ENCODE peak calls at places on chromosomes 13 and 19, in five cellular contexts. G, K, S, T and X are unnamed samples.

GRCh38 chr19:8635422-8635821 is 5.0 kb downstream of the NFILZ start:
- DNase-seq in G (no peak), K (no peak), S (no peak), T (peak), X (peak)

GRCh38 chr19:56091751-56092546 is 29.1 kb downstream of the ZNF787 start:
- DNase-seq in G (no peak), K (peak), S (no peak), T (peak), X (no peak)

GRCh38 chr13:22506286-22506685 is 674.5 kb upstream of the SGCG start:
- DNase-seq in G (peak), K (no peak), S (peak), T (no peak), X (no peak)

GRCh38 chr19:42197375-42197817 is 20.1 kb downstream of the DEDD2 start:
- DNase-seq in G (no peak), K (peak), S (no peak), T (no peak), X (no peak)

GRCh38 chr19:982567-983170 is 1.5 kb upstream of the WDR18 start:
- DNase-seq in G (peak), K (peak), S (peak), T (peak), X (peak)

GRCh38 chr19:16076958-16077611 is 790 bp downstream of the TPM4 start:
- DNase-seq in G (no peak), K (no peak), S (no peak), T (peak), X (no peak)

GRCh38 chr13:26784704-26785639 is 24.4 kb upstream of the GPR12 start:
- DNase-seq in G (no peak), K (peak), S (no peak), T (no peak), X (no peak)

GRCh38 chr13:59476376-59476775 is 687.4 kb downstream of the DIAPH3 start:
- DNase-seq in G (peak), K (no peak), S (no peak), T (no peak), X (peak)

GRCh38 chr19:37951816-37952210 is 44.8 kb downstream of the SIPA1L3 start:
- DNase-seq in G (no peak), K (no peak), S (no peak), T (peak), X (no peak)

GRCh38 chr13:74017301-74018092 is 116.7 kb downstream of the KLF12 start:
- DNase-seq in G (no peak), K (no peak), S (no peak), T (no peak), X (no peak)

GRCh38 chr19:33784432-33784831 is 12.2 kb upstream of the KCTD15 start:
- DNase-seq in G (no peak), K (no peak), S (no peak), T (no peak), X (peak)

GRCh38 chr19:46716013-46716671 is 772 bp downstream of the PRKD2 start:
- DNase-seq in G (peak), K (peak), S (no peak), T (no peak), X (no peak)

GRCh38 chr19:7986321-7987083 is 18.9 kb downstream of the ELAVL1 start:
- DNase-seq in G (peak), K (no peak), S (no peak), T (peak), X (peak)

GRCh38 chr13:110397445-110397844 is 90.4 kb downstream of the COL4A2 start:
- DNase-seq in G (no peak), K (no peak), S (no peak), T (no peak), X (peak)

GRCh38 chr13:74077847-74078246 is 56.4 kb downstream of the KLF12 start:
- DNase-seq in G (peak), K (no peak), S (no peak), T (no peak), X (no peak)

GRCh38 chr19:16259385-16260159 is 61.9 kb downstream of the AP1M1 start:
- DNase-seq in G (no peak), K (no peak), S (no peak), T (no peak), X (no peak)

GRCh38 chr13:50685491-50685890 is 158.0 kb downstream of the DLEU7 start:
- DNase-seq in G (no peak), K (no peak), S (no peak), T (no peak), X (no peak)

GRCh38 chr13:59584902-59585670 is 578.6 kb downstream of the DIAPH3 start:
- DNase-seq in G (no peak), K (no peak), S (no peak), T (peak), X (no peak)

GRCh38 chr19:51695088-51695487 is 2.0 kb downstream of the SPACA6 start:
- DNase-seq in G (no peak), K (no peak), S (no peak), T (no peak), X (no peak)

GRCh38 chr19:16598848-16599247 is 26.6 kb upstream of the SLC35E1 start:
- DNase-seq in G (no peak), K (no peak), S (no peak), T (no peak), X (no peak)

GRCh38 chr13:100675660-100676129 is 1.1 kb upstream of the TMTC4 start:
- DNase-seq in G (no peak), K (no peak), S (no peak), T (no peak), X (no peak)

GRCh38 chr19:6744381-6745288 is 5.2 kb downstream of the TRIP10 start:
- DNase-seq in G (peak), K (no peak), S (no peak), T (peak), X (peak)

GRCh38 chr13:39023761-39024160 is 14.1 kb downstream of the PROSER1 start:
- DNase-seq in G (peak), K (no peak), S (no peak), T (peak), X (peak)

DNA sequence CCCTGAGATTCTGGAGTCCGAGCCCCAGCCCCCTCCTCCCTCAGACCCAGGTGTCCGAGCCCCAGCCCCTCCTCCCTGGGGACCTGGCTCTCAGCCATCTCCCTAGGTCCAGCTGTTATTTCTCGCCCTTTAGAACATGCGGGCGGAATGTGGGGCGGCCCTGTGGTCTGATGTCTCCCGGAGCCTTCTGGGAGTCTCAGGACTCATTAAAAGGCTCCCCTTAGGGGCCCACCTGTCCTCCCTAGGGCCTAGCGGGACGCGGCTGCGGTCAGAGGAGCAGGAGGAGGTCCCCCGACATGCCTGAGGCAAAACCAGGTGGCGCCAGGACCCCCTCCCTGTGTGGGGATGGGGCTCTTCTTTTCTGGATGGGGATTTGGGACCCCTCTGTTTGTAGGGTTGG is at the start of gene MYBPC2:
- DNase-seq in G (no peak), K (no peak), S (no peak), T (peak), X (no peak)
- H3K14ac ChIP-seq in G (no peak), K (peak), S (peak), T (peak), X (no peak)

GRCh38 chr13:113989585-113990300 is 15.9 kb upstream of the C13orf46 start:
- DNase-seq in G (no peak), K (no peak), S (no peak), T (no peak), X (no peak)

GRCh38 chr13:113991676-113992179 is 17.9 kb upstream of the C13orf46 start:
- DNase-seq in G (no peak), K (no peak), S (no peak), T (no peak), X (no peak)

GRCh38 chr13:113992276-113993005 is 18.6 kb upstream of the C13orf46 start:
- DNase-seq in G (no peak), K (no peak), S (no peak), T (no peak), X (no peak)

GRCh38 chr13:113991191-113991669 is 17.4 kb upstream of the C13orf46 start:
- DNase-seq in G (no peak), K (no peak), S (no peak), T (no peak), X (no peak)

DNA sequence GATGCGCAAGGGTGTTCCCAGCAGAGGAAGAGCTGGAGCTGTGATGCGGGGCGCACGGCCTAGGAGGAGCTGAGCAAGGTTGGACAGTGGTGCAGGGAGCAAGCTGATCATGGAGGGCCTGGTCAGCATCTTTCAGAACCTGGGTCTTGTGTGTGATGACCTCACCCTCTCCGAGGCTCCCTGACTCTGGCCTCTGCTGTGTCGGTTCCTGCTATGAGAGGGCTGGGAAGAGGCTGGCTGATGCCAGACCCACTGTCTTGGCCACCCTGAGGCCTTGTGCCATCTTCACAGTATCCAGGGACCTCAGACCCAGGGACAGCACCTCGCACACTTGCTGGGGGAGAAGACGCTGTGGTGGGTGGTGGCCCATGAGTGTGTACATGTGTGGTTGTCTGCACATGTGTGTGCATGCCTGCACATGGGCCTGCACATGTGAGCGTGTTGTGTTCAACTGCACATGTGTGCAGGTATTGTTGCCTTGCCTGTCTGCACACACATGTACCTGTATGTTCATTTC is 16.5 kb upstream of the C13orf46 start:
- DNase-seq in G (no peak), K (no peak), S (no peak), T (no peak), X (no peak)
- H3K14ac ChIP-seq in G (peak), K (no peak), S (peak), T (no peak), X (no peak)

GRCh38 chr13:40420160-40420740 is 246.2 kb downstream of the FOXO1 start:
- DNase-seq in G (no peak), K (no peak), S (no peak), T (no peak), X (no peak)
- H3K14ac ChIP-seq in G (no peak), K (no peak), S (no peak), T (no peak), X (no peak)

GRCh38 chr19:18293642-18294466 is 12.4 kb upstream of the JUND start:
- DNase-seq in G (no peak), K (no peak), S (no peak), T (peak), X (no peak)

GRCh38 chr19:18291019-18291524 is 9.7 kb upstream of the JUND start:
- DNase-seq in G (no peak), K (no peak), S (no peak), T (no peak), X (no peak)

GRCh38 chr19:18292810-18293641 is 11.6 kb upstream of the JUND start:
- DNase-seq in G (peak), K (peak), S (peak), T (peak), X (peak)

GRCh38 chr19:18291590-18292459 is 10.4 kb upstream of the JUND start:
- DNase-seq in G (peak), K (peak), S (no peak), T (peak), X (peak)

GRCh38 chr19:18292460-18292809 is 11.0 kb upstream of the JUND start:
- DNase-seq in G (no peak), K (peak), S (no peak), T (peak), X (no peak)
- H3K14ac ChIP-seq in G (no peak), K (peak), S (peak), T (peak), X (peak)

DNA sequence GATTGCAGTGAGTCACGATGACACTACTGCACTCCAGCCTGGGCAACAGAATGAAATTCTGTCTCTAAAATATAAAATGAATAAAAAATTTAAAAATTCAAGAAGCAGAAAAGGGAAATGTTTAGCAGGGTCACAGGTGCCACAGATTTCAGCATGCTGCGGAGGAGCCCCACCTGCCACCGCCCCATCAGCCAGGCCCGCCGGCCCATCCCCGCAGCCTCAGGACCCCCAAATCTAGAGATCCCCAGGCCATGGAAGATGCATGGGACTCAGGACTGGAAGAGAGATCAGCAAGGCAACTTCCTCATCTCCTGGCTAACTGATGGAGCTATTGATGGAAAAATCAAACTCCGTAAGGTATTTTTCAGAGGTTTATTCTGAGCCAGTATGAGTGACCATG is 208.2 kb downstream of the UQCRFS1 start:
- DNase-seq in G (no peak), K (no peak), S (no peak), T (no peak), X (no peak)
- H3K14ac ChIP-seq in G (no peak), K (no peak), S (no peak), T (no peak), X (no peak)

GRCh38 chr13:79528759-79529191 is 47.8 kb downstream of the NDFIP2 start:
- DNase-seq in G (peak), K (no peak), S (no peak), T (no peak), X (peak)
- H3K14ac ChIP-seq in G (no peak), K (no peak), S (no peak), T (no peak), X (no peak)

GRCh38 chr19:3984584-3984907 is 717 bp downstream of the EEF2 start:
- DNase-seq in G (no peak), K (no peak), S (no peak), T (no peak), X (no peak)

GRCh38 chr19:3983936-3984583 is 1.2 kb downstream of the EEF2 start:
- DNase-seq in G (peak), K (peak), S (no peak), T (peak), X (peak)

GRCh38 chr19:3986260-3987041 is 1.2 kb upstream of the EEF2 start:
- DNase-seq in G (peak), K (peak), S (peak), T (peak), X (peak)

GRCh38 chr19:3985643-3986259 is 488 bp upstream of the EEF2 start:
- DNase-seq in G (no peak), K (no peak), S (peak), T (no peak), X (no peak)

DNA sequence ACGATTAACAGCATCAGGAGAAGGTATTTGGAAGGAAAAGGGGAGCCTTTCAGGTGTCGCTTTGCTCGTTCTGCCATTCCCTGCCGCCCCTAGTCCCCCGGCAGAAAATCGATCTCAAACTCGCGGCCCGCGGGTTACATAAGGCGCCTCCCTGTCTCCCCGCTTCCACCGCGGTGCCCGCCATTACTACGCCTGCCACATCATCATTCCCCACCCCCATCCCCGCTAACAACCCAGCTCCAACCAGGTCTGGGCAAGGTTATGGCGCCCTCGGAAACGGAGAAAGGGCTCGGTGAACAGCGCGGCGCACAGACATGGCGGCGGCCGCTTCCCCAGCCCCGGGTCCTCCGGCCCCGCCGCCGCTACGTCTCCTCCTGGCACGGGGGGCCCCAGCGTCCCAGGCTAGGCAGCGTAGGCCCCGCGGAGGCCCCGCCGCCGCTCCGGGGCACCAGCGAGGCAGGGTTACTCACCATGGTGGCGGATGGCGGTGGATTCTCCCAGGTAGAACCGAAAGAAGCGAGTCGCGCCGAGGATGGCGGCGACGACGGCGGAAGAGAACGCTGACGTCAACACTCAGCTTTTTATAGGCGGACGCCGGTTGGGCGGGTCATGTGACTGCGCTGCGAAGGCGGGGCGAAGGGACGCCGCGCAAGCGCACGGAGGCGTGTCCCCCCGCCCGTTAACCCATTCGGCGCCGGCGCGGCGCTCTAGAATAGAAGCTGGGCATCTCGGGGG is at the start of gene EEF2:
- DNase-seq in G (peak), K (peak), S (peak), T (peak), X (peak)
- H3K14ac ChIP-seq in G (peak), K (peak), S (peak), T (peak), X (peak)

GRCh38 chr19:35000647-35001501 is 751 bp downstream of the GRAMD1A start:
- DNase-seq in G (peak), K (peak), S (no peak), T (peak), X (peak)
- H3K14ac ChIP-seq in G (peak), K (peak), S (peak), T (peak), X (peak)